ENCODE peak calls at places on chromosomes 11 and 22, in five cellular contexts. One of them, this sample, is unnamed.

GRCh38 chr11:6735306-6735705 is 36.5 kb downstream of the OR2AG2 start:
- DNase-seq in SK-N-SH: no peak
- DNase-seq in HCT116: no peak
- DNase-seq in K562: no peak
- DNase-seq in GM12878: no peak
- DNase-seq in this sample: no peak

GRCh38 chr22:39434243-39434653 is 22.6 kb upstream of the MGAT3 start:
- DNase-seq in K562: no peak
- DNase-seq in HCT116: no peak
- DNase-seq in SK-N-SH: no peak
- DNase-seq in GM12878: no peak
- DNase-seq in this sample: no peak

GRCh38 chr11:83033972-83034672 is 37.6 kb downstream of the RAB30 start:
- DNase-seq in HCT116: no peak
- DNase-seq in K562: peak
- DNase-seq in SK-N-SH: peak
- DNase-seq in GM12878: no peak
- DNase-seq in this sample: no peak

GRCh38 chr11:92128026-92128425 is 96.6 kb upstream of the FAT3 start:
- DNase-seq in HCT116: no peak
- DNase-seq in SK-N-SH: no peak
- DNase-seq in GM12878: no peak
- DNase-seq in K562: no peak
- DNase-seq in this sample: no peak

GRCh38 chr11:65505434-65506315 is 6.8 kb downstream of the MALAT1 start:
- DNase-seq in HCT116: no peak
- DNase-seq in K562: peak
- DNase-seq in SK-N-SH: no peak
- DNase-seq in GM12878: no peak
- DNase-seq in this sample: no peak

GRCh38 chr11:27524155-27524554 is 17.6 kb upstream of the LIN7C start:
- DNase-seq in SK-N-SH: peak
- DNase-seq in HCT116: peak
- DNase-seq in K562: peak
- DNase-seq in GM12878: no peak
- DNase-seq in this sample: peak

GRCh38 chr11:20604295-20604803 is 4.9 kb downstream of the SLC6A5 start:
- DNase-seq in K562: no peak
- DNase-seq in SK-N-SH: no peak
- DNase-seq in GM12878: no peak
- DNase-seq in HCT116: no peak
- DNase-seq in this sample: no peak

GRCh38 chr11:57530215-57530595 is 349 bp downstream of the TIMM10 start:
- DNase-seq in GM12878: no peak
- DNase-seq in SK-N-SH: no peak
- DNase-seq in HCT116: no peak
- DNase-seq in K562: no peak
- DNase-seq in this sample: no peak

GRCh38 chr22:33597274-33597985 is 322.8 kb downstream of the LARGE1 start:
- DNase-seq in SK-N-SH: no peak
- DNase-seq in GM12878: no peak
- DNase-seq in K562: no peak
- DNase-seq in HCT116: no peak
- DNase-seq in this sample: no peak

GRCh38 chr22:36104435-36104834 is 56.1 kb downstream of the APOL3 start:
- DNase-seq in SK-N-SH: no peak
- DNase-seq in HCT116: no peak
- DNase-seq in K562: peak
- DNase-seq in GM12878: no peak
- DNase-seq in this sample: no peak

GRCh38 chr22:19962246-19962908 is 20.8 kb upstream of the TXNRD2 start:
- DNase-seq in GM12878: no peak
- DNase-seq in HCT116: peak
- DNase-seq in K562: peak
- DNase-seq in SK-N-SH: peak
- DNase-seq in this sample: peak

GRCh38 chr22:30869996-30870395 is 98.6 kb downstream of the MORC2 start:
- DNase-seq in HCT116: no peak
- DNase-seq in GM12878: no peak
- DNase-seq in K562: no peak
- DNase-seq in SK-N-SH: peak
- DNase-seq in this sample: no peak

GRCh38 chr11:8098879-8099278 is 17.9 kb downstream of the TUB start:
- DNase-seq in HCT116: no peak
- DNase-seq in SK-N-SH: no peak
- DNase-seq in K562: no peak
- DNase-seq in GM12878: no peak
- DNase-seq in this sample: no peak

GRCh38 chr11:66530927-66531722 is 14.7 kb downstream of the ZDHHC24 start:
- DNase-seq in SK-N-SH: no peak
- DNase-seq in K562: no peak
- DNase-seq in GM12878: no peak
- DNase-seq in HCT116: no peak
- DNase-seq in this sample: no peak

GRCh38 chr22:38513063-38513462 is 7.0 kb upstream of the DDX17 start:
- DNase-seq in SK-N-SH: peak
- DNase-seq in K562: peak
- DNase-seq in GM12878: no peak
- DNase-seq in HCT116: no peak
- DNase-seq in this sample: no peak

GRCh38 chr11:64990222-64990918 is 6.4 kb downstream of the BATF2 start:
- DNase-seq in HCT116: no peak
- DNase-seq in K562: peak
- DNase-seq in SK-N-SH: no peak
- DNase-seq in GM12878: no peak
- DNase-seq in this sample: no peak

GRCh38 chr11:20668844-20669832 is at the start of gene NELL1:
- DNase-seq in K562: no peak
- DNase-seq in SK-N-SH: peak
- DNase-seq in HCT116: no peak
- DNase-seq in GM12878: no peak
- DNase-seq in this sample: no peak

GRCh38 chr11:61922539-61922938 is 5.2 kb upstream of the RAB3IL1 start:
- DNase-seq in K562: peak
- DNase-seq in SK-N-SH: peak
- DNase-seq in HCT116: no peak
- DNase-seq in GM12878: no peak
- DNase-seq in this sample: no peak

GRCh38 chr11:91959411-91959810 is 265.2 kb upstream of the FAT3 start:
- DNase-seq in HCT116: no peak
- DNase-seq in SK-N-SH: no peak
- DNase-seq in K562: no peak
- DNase-seq in GM12878: no peak
- DNase-seq in this sample: no peak

GRCh38 chr11:91790346-91790745 is 434.3 kb upstream of the FAT3 start:
- DNase-seq in SK-N-SH: peak
- DNase-seq in K562: no peak
- DNase-seq in HCT116: no peak
- DNase-seq in GM12878: no peak
- DNase-seq in this sample: no peak

GRCh38 chr22:38432264-38432663 is 22.7 kb downstream of the KCNJ4 start:
- DNase-seq in HCT116: no peak
- DNase-seq in GM12878: no peak
- DNase-seq in K562: no peak
- DNase-seq in SK-N-SH: no peak
- DNase-seq in this sample: no peak

GRCh38 chr11:14644396-14645246 is 1.0 kb downstream of the PDE3B start:
- DNase-seq in GM12878: no peak
- DNase-seq in HCT116: peak
- DNase-seq in SK-N-SH: peak
- DNase-seq in K562: peak
- DNase-seq in this sample: no peak

GRCh38 chr22:24969588-24970301 is 17.2 kb downstream of the KIAA1671 start:
- DNase-seq in HCT116: peak
- DNase-seq in GM12878: no peak
- DNase-seq in SK-N-SH: peak
- DNase-seq in K562: no peak
- DNase-seq in this sample: no peak

GRCh38 chr11:30960387-30960992 is 374.3 kb upstream of the MPPED2 start:
- DNase-seq in SK-N-SH: peak
- DNase-seq in GM12878: no peak
- DNase-seq in HCT116: peak
- DNase-seq in K562: peak
- DNase-seq in this sample: peak

GRCh38 chr11:9207229-9207628 is 57.9 kb downstream of the DENND5A start:
- DNase-seq in HCT116: no peak
- DNase-seq in GM12878: no peak
- DNase-seq in K562: no peak
- DNase-seq in SK-N-SH: no peak
- DNase-seq in this sample: no peak

GRCh38 chr11:9203715-9204311 is 61.3 kb downstream of the DENND5A start:
- DNase-seq in GM12878: no peak
- DNase-seq in K562: no peak
- DNase-seq in SK-N-SH: peak
- DNase-seq in HCT116: no peak
- DNase-seq in this sample: no peak

GRCh38 chr11:9205596-9205995 is 59.6 kb downstream of the DENND5A start:
- DNase-seq in SK-N-SH: no peak
- DNase-seq in GM12878: no peak
- DNase-seq in K562: no peak
- DNase-seq in HCT116: no peak
- DNase-seq in this sample: no peak

GRCh38 chr11:9208726-9209501 is 56.2 kb downstream of the DENND5A start:
- DNase-seq in HCT116: no peak
- DNase-seq in K562: peak
- DNase-seq in SK-N-SH: no peak
- DNase-seq in GM12878: peak
- DNase-seq in this sample: no peak

DNA sequence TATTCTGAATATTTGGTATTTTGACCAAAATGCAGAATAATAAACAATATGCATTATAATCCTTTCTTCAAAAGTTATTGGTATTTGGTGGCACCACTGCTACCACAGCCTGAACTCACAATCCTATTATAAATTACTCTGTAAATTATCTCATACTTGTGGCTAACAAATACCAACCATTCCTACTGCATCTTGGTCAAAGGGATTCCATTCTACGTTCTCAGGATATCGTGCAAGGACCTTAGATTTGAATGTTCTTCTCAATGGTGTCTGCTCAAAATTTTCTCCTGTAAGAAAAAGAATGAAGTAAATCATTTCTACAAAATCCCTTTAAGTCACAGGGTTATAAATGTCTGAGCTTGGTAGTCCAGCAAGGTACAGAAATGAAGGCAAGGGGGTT is 58.7 kb downstream of the DENND5A start:
- DNase-seq in HCT116: no peak
- DNase-seq in GM12878: no peak
- DNase-seq in K562: no peak
- DNase-seq in SK-N-SH: no peak
- DNase-seq in this sample: no peak
- H3K9ac ChIP-seq in HCT116: no peak
- H3K9ac ChIP-seq in GM12878: no peak
- H3K9ac ChIP-seq in K562: no peak
- H3K9ac ChIP-seq in SK-N-SH: no peak
- H3K9ac ChIP-seq in this sample: no peak

GRCh38 chr11:103961010-103961409 is 75.4 kb upstream of the DDI1 start:
- DNase-seq in HCT116: no peak
- DNase-seq in GM12878: no peak
- DNase-seq in K562: no peak
- DNase-seq in SK-N-SH: no peak
- DNase-seq in this sample: no peak
- TF ChIP-seq YY1 in HCT116: no peak
- TF ChIP-seq YY1 in GM12878: no peak
- TF ChIP-seq YY1 in K562: no peak
- TF ChIP-seq YY1 in SK-N-SH: no peak
- TF ChIP-seq YY1 in this sample: no peak

DNA sequence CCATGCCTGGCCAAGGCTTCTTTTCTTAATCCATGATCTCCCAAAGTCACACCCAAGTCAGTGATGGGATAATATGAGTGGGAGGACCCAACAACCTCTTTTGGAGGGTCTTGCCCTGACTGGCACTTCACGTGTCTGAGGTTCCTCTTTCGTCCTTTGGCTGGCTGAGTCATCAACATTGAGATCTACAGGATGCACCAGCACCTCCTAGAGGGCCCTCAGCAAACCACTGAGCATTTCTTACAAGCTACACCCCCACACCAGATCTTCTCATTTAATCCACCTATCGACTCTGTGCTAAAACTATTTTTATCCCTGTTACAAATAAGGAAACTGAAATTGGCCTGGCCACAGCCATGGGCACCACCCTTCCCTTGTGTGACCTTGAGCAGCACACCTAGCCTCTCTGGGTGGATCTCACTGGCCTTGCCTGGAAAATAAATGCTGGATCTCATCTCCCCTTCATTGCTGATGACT is 63.4 kb downstream of the FLI1 start:
- DNase-seq in SK-N-SH: no peak
- DNase-seq in K562: peak
- DNase-seq in GM12878: peak
- DNase-seq in HCT116: peak
- DNase-seq in this sample: no peak
- H3K9ac ChIP-seq in SK-N-SH: no peak
- H3K9ac ChIP-seq in K562: no peak
- H3K9ac ChIP-seq in GM12878: peak
- H3K9ac ChIP-seq in HCT116: no peak
- H3K9ac ChIP-seq in this sample: no peak

GRCh38 chr22:17628304-17629166 is at the start of gene ATP6V1E1:
- DNase-seq in GM12878: peak
- DNase-seq in K562: peak
- DNase-seq in HCT116: peak
- DNase-seq in SK-N-SH: peak
- DNase-seq in this sample: peak
- TF ChIP-seq YY1 in GM12878: peak
- TF ChIP-seq YY1 in K562: no peak
- TF ChIP-seq YY1 in HCT116: no peak
- TF ChIP-seq YY1 in SK-N-SH: no peak
- TF ChIP-seq YY1 in this sample: no peak

GRCh38 chr11:34145073-34145472 is 39.6 kb downstream of the NAT10 start:
- DNase-seq in K562: no peak
- DNase-seq in SK-N-SH: no peak
- DNase-seq in HCT116: no peak
- DNase-seq in GM12878: peak
- DNase-seq in this sample: no peak

GRCh38 chr11:34145847-34146381 is 40.5 kb downstream of the NAT10 start:
- DNase-seq in GM12878: peak
- DNase-seq in K562: no peak
- DNase-seq in SK-N-SH: no peak
- DNase-seq in HCT116: no peak
- DNase-seq in this sample: no peak

GRCh38 chr11:34146866-34147265 is 41.4 kb downstream of the NAT10 start:
- DNase-seq in SK-N-SH: no peak
- DNase-seq in HCT116: no peak
- DNase-seq in K562: no peak
- DNase-seq in GM12878: no peak
- DNase-seq in this sample: no peak

GRCh38 chr11:34147581-34147980 is 42.2 kb downstream of the NAT10 start:
- DNase-seq in HCT116: no peak
- DNase-seq in K562: no peak
- DNase-seq in GM12878: no peak
- DNase-seq in SK-N-SH: no peak
- DNase-seq in this sample: no peak

GRCh38 chr11:34146411-34146810 is 41.0 kb downstream of the NAT10 start:
- DNase-seq in GM12878: no peak
- DNase-seq in SK-N-SH: no peak
- DNase-seq in K562: no peak
- DNase-seq in HCT116: no peak
- DNase-seq in this sample: no peak
- H3K9ac ChIP-seq in GM12878: peak
- H3K9ac ChIP-seq in SK-N-SH: no peak
- H3K9ac ChIP-seq in K562: no peak
- H3K9ac ChIP-seq in HCT116: no peak
- H3K9ac ChIP-seq in this sample: no peak

This sample was measured in NT2/D1.